ENCODE peak calls at places on chromosomes 12 and 14, in seven cellular contexts. H, P, W, J, E, S and X are unnamed samples.

GRCh38 chr12:16612647-16613046 is 6.7 kb upstream of the LMO3 start:
- DNase-seq in H (peak), P (no peak), W (no peak), J (no peak), E (no peak), S (no peak), X (no peak)

GRCh38 chr14:21258889-21259787 is 10.1 kb downstream of the HNRNPC start:
- DNase-seq in H (no peak), P (no peak), W (no peak), J (no peak), E (no peak), S (no peak), X (no peak)

GRCh38 chr12:93624595-93625294 is 52.3 kb downstream of the SOCS2 start:
- DNase-seq in H (peak), P (peak), W (no peak), J (no peak), E (peak), S (no peak), X (no peak)

GRCh38 chr12:3054374-3054773 is 22.8 kb upstream of the TSPAN9 start:
- DNase-seq in H (no peak), P (no peak), W (no peak), J (no peak), E (no peak), S (no peak), X (no peak)

GRCh38 chr12:10067942-10068341 is 30.8 kb downstream of the CLEC1A start:
- DNase-seq in H (peak), P (no peak), W (no peak), J (no peak), E (no peak), S (no peak), X (no peak)

GRCh38 chr12:89453579-89453978 is 71.0 kb downstream of the GALNT4 start:
- DNase-seq in H (peak), P (peak), W (no peak), J (no peak), E (peak), S (no peak), X (no peak)

GRCh38 chr12:60539592-60539991 is 943.8 kb downstream of the SLC16A7 start:
- DNase-seq in H (no peak), P (no peak), W (no peak), J (no peak), E (no peak), S (no peak), X (no peak)

GRCh38 chr14:56208520-56208919 is 90.3 kb downstream of the PELI2 start:
- DNase-seq in H (no peak), P (no peak), W (no peak), J (no peak), E (no peak), S (no peak), X (no peak)

GRCh38 chr12:29176951-29177350 is 27.9 kb downstream of the FAR2 start:
- DNase-seq in H (peak), P (no peak), W (no peak), J (no peak), E (no peak), S (no peak), X (no peak)

GRCh38 chr12:93521225-93521854 is 51.1 kb upstream of the SOCS2 start:
- DNase-seq in H (peak), P (no peak), W (no peak), J (no peak), E (no peak), S (no peak), X (no peak)

GRCh38 chr14:54776361-54777001 is 126.1 kb downstream of the GCH1 start:
- DNase-seq in H (peak), P (no peak), W (peak), J (peak), E (no peak), S (peak), X (peak)

GRCh38 chr12:47346251-47347019 is 266.7 kb upstream of the AMIGO2 start:
- DNase-seq in H (no peak), P (peak), W (no peak), J (no peak), E (no peak), S (no peak), X (no peak)

GRCh38 chr12:67661311-67662011 is 12.9 kb downstream of the DYRK2 start:
- DNase-seq in H (peak), P (no peak), W (no peak), J (no peak), E (peak), S (no peak), X (no peak)

GRCh38 chr14:22047105-22047504 is 373.5 kb upstream of the OR4E1 start:
- DNase-seq in H (no peak), P (peak), W (no peak), J (peak), E (no peak), S (no peak), X (peak)

GRCh38 chr12:54526800-54527630 is 22.4 kb upstream of the PDE1B start:
- DNase-seq in H (peak), P (peak), W (no peak), J (no peak), E (no peak), S (no peak), X (no peak)

GRCh38 chr12:10140001-10140400 is 10.0 kb upstream of the CLEC7A start:
- DNase-seq in H (peak), P (peak), W (no peak), J (peak), E (no peak), S (peak), X (no peak)

GRCh38 chr14:55540847-55541773 is 38.9 kb upstream of the KTN1 start:
- DNase-seq in H (no peak), P (no peak), W (no peak), J (no peak), E (no peak), S (no peak), X (no peak)